ENCODE peak calls at places on chromosomes 12 and 14, in six cellular contexts. One of them, this sample, is unnamed.

GRCh38 chr12:131917139-131917710 is 11.9 kb upstream of the PUS1 start:
- DNase-seq in EL: no peak
- DNase-seq in AG10803: no peak
- DNase-seq in cardiac septum: no peak
- DNase-seq in SW480: no peak
- DNase-seq in posterior cingulate gyrus: no peak
- DNase-seq in this sample: no peak

GRCh38 chr14:95339301-95339865 is 19.7 kb upstream of the CLMN start:
- DNase-seq in posterior cingulate gyrus: no peak
- DNase-seq in cardiac septum: peak
- DNase-seq in AG10803: no peak
- DNase-seq in EL: no peak
- DNase-seq in SW480: no peak
- DNase-seq in this sample: no peak

GRCh38 chr12:84756961-84757360 is 155.6 kb downstream of the SLC6A15 start:
- DNase-seq in AG10803: peak
- DNase-seq in SW480: no peak
- DNase-seq in EL: peak
- DNase-seq in cardiac septum: no peak
- DNase-seq in posterior cingulate gyrus: no peak
- DNase-seq in this sample: no peak

GRCh38 chr12:83015390-83016225 is 328.9 kb downstream of the TMTC2 start:
- DNase-seq in SW480: no peak
- DNase-seq in posterior cingulate gyrus: no peak
- DNase-seq in EL: peak
- DNase-seq in AG10803: peak
- DNase-seq in cardiac septum: no peak
- DNase-seq in this sample: no peak

GRCh38 chr14:56244138-56244789 is 126.1 kb downstream of the PELI2 start:
- DNase-seq in EL: peak
- DNase-seq in SW480: no peak
- DNase-seq in posterior cingulate gyrus: no peak
- DNase-seq in AG10803: peak
- DNase-seq in cardiac septum: no peak
- DNase-seq in this sample: no peak

GRCh38 chr14:35201066-35201465 is 78.7 kb downstream of the PRORP start:
- DNase-seq in AG10803: no peak
- DNase-seq in posterior cingulate gyrus: no peak
- DNase-seq in cardiac septum: no peak
- DNase-seq in SW480: no peak
- DNase-seq in EL: no peak
- DNase-seq in this sample: no peak

GRCh38 chr12:104951759-104952509 is 6.2 kb downstream of the SLC41A2 start:
- DNase-seq in AG10803: no peak
- DNase-seq in posterior cingulate gyrus: no peak
- DNase-seq in EL: peak
- DNase-seq in cardiac septum: no peak
- DNase-seq in SW480: no peak
- DNase-seq in this sample: no peak

GRCh38 chr14:58944226-58944769 is 244.2 kb upstream of the DAAM1 start:
- DNase-seq in posterior cingulate gyrus: peak
- DNase-seq in AG10803: peak
- DNase-seq in SW480: peak
- DNase-seq in cardiac septum: no peak
- DNase-seq in EL: no peak
- DNase-seq in this sample: peak

GRCh38 chr12:8860165-8860961 is 37.9 kb downstream of the A2ML1 start:
- DNase-seq in posterior cingulate gyrus: no peak
- DNase-seq in cardiac septum: no peak
- DNase-seq in SW480: peak
- DNase-seq in AG10803: peak
- DNase-seq in EL: peak
- DNase-seq in this sample: peak

GRCh38 chr12:101877816-101878811 is 734 bp downstream of the DRAM1 start:
- DNase-seq in posterior cingulate gyrus: no peak
- DNase-seq in cardiac septum: no peak
- DNase-seq in AG10803: peak
- DNase-seq in SW480: peak
- DNase-seq in EL: peak
- DNase-seq in this sample: no peak

GRCh38 chr12:121038861-121039654 is at the start of gene OASL:
- DNase-seq in AG10803: peak
- DNase-seq in SW480: peak
- DNase-seq in cardiac septum: peak
- DNase-seq in EL: peak
- DNase-seq in posterior cingulate gyrus: no peak
- DNase-seq in this sample: no peak

GRCh38 chr14:91158091-91158790 is 44.4 kb downstream of the DGLUCY start:
- DNase-seq in SW480: no peak
- DNase-seq in EL: no peak
- DNase-seq in posterior cingulate gyrus: no peak
- DNase-seq in cardiac septum: no peak
- DNase-seq in AG10803: no peak
- DNase-seq in this sample: no peak

GRCh38 chr12:5101686-5102085 is 58.0 kb downstream of the KCNA5 start:
- DNase-seq in EL: peak
- DNase-seq in SW480: no peak
- DNase-seq in AG10803: no peak
- DNase-seq in cardiac septum: no peak
- DNase-seq in posterior cingulate gyrus: no peak
- DNase-seq in this sample: no peak

GRCh38 chr14:77979666-77980351 is 179.9 kb downstream of the ADCK1 start:
- DNase-seq in posterior cingulate gyrus: no peak
- DNase-seq in EL: peak
- DNase-seq in SW480: peak
- DNase-seq in AG10803: peak
- DNase-seq in cardiac septum: no peak
- DNase-seq in this sample: no peak

GRCh38 chr14:49497267-49497666 is 88.9 kb downstream of the RPS29 start:
- DNase-seq in SW480: no peak
- DNase-seq in EL: no peak
- DNase-seq in cardiac septum: no peak
- DNase-seq in AG10803: no peak
- DNase-seq in posterior cingulate gyrus: no peak
- DNase-seq in this sample: no peak

GRCh38 chr14:105483300-105484068 is 3.2 kb upstream of the CRIP1 start:
- DNase-seq in EL: no peak
- DNase-seq in posterior cingulate gyrus: no peak
- DNase-seq in AG10803: no peak
- DNase-seq in cardiac septum: no peak
- DNase-seq in SW480: no peak
- DNase-seq in this sample: no peak

GRCh38 chr12:87667378-87667777 is 361.8 kb downstream of the C12orf50 start:
- DNase-seq in EL: peak
- DNase-seq in posterior cingulate gyrus: no peak
- DNase-seq in SW480: peak
- DNase-seq in AG10803: peak
- DNase-seq in cardiac septum: no peak
- DNase-seq in this sample: no peak

GRCh38 chr12:98253641-98254040 is 261.7 kb upstream of the TMPO start:
- DNase-seq in AG10803: no peak
- DNase-seq in posterior cingulate gyrus: no peak
- DNase-seq in SW480: no peak
- DNase-seq in cardiac septum: no peak
- DNase-seq in EL: no peak
- DNase-seq in this sample: no peak

GRCh38 chr12:38555620-38556596 is 239.3 kb downstream of the ALG10B start:
- DNase-seq in AG10803: no peak
- DNase-seq in cardiac septum: no peak
- DNase-seq in SW480: peak
- DNase-seq in EL: no peak
- DNase-seq in posterior cingulate gyrus: no peak
- DNase-seq in this sample: no peak

GRCh38 chr14:101017209-101017608 is 113.7 kb upstream of the RTL1 start:
- DNase-seq in cardiac septum: no peak
- DNase-seq in AG10803: peak
- DNase-seq in SW480: no peak
- DNase-seq in posterior cingulate gyrus: no peak
- DNase-seq in EL: peak
- DNase-seq in this sample: no peak

GRCh38 chr14:26841920-26842741 is 244.3 kb upstream of the NOVA1 start:
- DNase-seq in AG10803: peak
- DNase-seq in posterior cingulate gyrus: no peak
- DNase-seq in EL: no peak
- DNase-seq in SW480: peak
- DNase-seq in cardiac septum: no peak
- DNase-seq in this sample: no peak